ENCODE peak calls at places on chromosomes 11 and 22, in six cellular contexts. S is AG04450, T is MM.1S, Y is fibroblast of mammary gland, P is sigmoid colon, A is pancreas. G is an unnamed sample.

GRCh38 chr22:47591709-47592108 is 829.3 kb downstream of the TBC1D22A start:
- DNase-seq in Y (no peak), S (no peak), T (no peak), P (peak; percentile 24), A (no peak), G (no peak)

GRCh38 chr11:47257178-47257517 is 648 bp upstream of the NR1H3 start:
- DNase-seq in Y (no peak), T (no peak), P (no peak), S (no peak), A (no peak), G (no peak)

GRCh38 chr11:27392278-27392677 is 29.3 kb upstream of the CCDC34 start:
- DNase-seq in Y (no peak), A (no peak), S (no peak), P (no peak), T (no peak), G (no peak)

GRCh38 chr22:46902436-46902835 is 140.0 kb downstream of the TBC1D22A start:
- DNase-seq in P (no peak), S (no peak), A (no peak), Y (no peak), T (no peak), G (no peak)

GRCh38 chr11:70205049-70205725 is 2.1 kb downstream of the FADD start:
- DNase-seq in A (no peak), Y (peak; percentile 40), T (no peak), P (no peak), S (no peak), G (peak; percentile 35)

GRCh38 chr11:16088774-16089173 is 267.6 kb downstream of the SOX6 start:
- DNase-seq in S (no peak), P (no peak), T (no peak), A (no peak), Y (no peak), G (no peak)

GRCh38 chr11:29606596-29606995 is 410.2 kb downstream of the KCNA4 start:
- DNase-seq in T (no peak), Y (no peak), S (no peak), P (no peak), A (no peak), G (no peak)

GRCh38 chr22:33418483-33418882 is 360.3 kb upstream of the SYN3 start:
- DNase-seq in P (no peak), T (no peak), S (no peak), A (no peak), Y (no peak), G (no peak)

GRCh38 chr22:49906071-49906798 is 12.0 kb downstream of the ALG12 start:
- DNase-seq in S (no peak), Y (no peak), A (no peak), T (no peak), P (peak; percentile 43), G (no peak)

GRCh38 chr11:111698852-111699559 is 67.2 kb downstream of the PPP2R1B start:
- DNase-seq in S (no peak), A (no peak), P (no peak), T (no peak), Y (peak; percentile 91), G (peak; percentile 17)

GRCh38 chr11:128365044-128365443 is 222.3 kb downstream of the ETS1 start:
- DNase-seq in Y (peak; percentile 74), P (no peak), S (peak; percentile 52), T (peak; percentile 29), A (no peak), G (peak; percentile 85)

GRCh38 chr11:113553905-113554304 is 78.7 kb upstream of the DRD2 start:
- DNase-seq in Y (no peak), P (no peak), T (no peak), A (no peak), S (no peak), G (no peak)

GRCh38 chr11:28393348-28393747 is 285.2 kb downstream of the METTL15 start:
- DNase-seq in A (no peak), Y (no peak), T (no peak), S (no peak), P (no peak), G (no peak)

GRCh38 chr22:39988386-39989114 is 6.2 kb upstream of the FAM83F start:
- DNase-seq in P (no peak), Y (no peak), T (no peak), S (no peak), A (no peak), G (no peak)

GRCh38 chr11:123719452-123719851 is 22.0 kb downstream of the ZNF202 start:
- DNase-seq in T (no peak), A (no peak), S (no peak), P (no peak), Y (peak; percentile 57), G (peak; percentile 42)

GRCh38 chr11:84899134-84899533 is 728.0 kb downstream of the DLG2 start:
- DNase-seq in T (no peak), P (no peak), Y (peak; percentile 50), A (no peak), S (no peak), G (no peak)

GRCh38 chr11:84902445-84902844 is 724.7 kb downstream of the DLG2 start:
- DNase-seq in A (no peak), T (no peak), Y (no peak), P (no peak), S (no peak), G (no peak)

GRCh38 chr11:84901986-84902385 is 725.2 kb downstream of the DLG2 start:
- DNase-seq in P (no peak), S (peak; percentile 37), Y (peak; percentile 91), A (no peak), T (no peak), G (peak; percentile 5)

GRCh38 chr11:84894666-84895065 is 732.5 kb downstream of the DLG2 start:
- DNase-seq in Y (no peak), P (no peak), S (no peak), T (no peak), A (no peak), G (no peak)

DNA sequence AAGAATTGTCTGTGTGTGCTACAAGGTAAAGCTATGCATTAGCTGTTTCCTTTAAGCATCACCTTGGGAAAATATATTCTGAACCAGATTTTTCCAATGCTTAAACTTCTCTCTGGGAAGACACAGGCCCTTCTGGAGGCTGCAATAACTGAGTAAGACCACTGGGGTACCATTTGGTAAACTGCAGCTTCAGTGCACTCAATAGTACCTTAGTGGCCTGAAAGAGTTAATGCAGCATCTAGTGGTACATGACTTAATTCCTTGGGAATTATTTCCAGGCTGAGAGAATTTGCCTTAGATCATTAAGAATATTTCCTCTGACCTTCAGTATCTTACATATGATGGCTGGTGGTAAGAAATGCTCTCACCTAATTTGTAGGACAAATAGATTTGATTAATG is 727.4 kb downstream of the DLG2 start:
- DNase-seq in S (no peak), A (no peak), T (no peak), P (no peak), Y (peak; percentile 31), G (no peak)
- TF ChIP-seq CTCF in S (peak; percentile 49), A (no peak), T (no peak), P (no peak), Y (peak; percentile 39), G (no peak)

DNA sequence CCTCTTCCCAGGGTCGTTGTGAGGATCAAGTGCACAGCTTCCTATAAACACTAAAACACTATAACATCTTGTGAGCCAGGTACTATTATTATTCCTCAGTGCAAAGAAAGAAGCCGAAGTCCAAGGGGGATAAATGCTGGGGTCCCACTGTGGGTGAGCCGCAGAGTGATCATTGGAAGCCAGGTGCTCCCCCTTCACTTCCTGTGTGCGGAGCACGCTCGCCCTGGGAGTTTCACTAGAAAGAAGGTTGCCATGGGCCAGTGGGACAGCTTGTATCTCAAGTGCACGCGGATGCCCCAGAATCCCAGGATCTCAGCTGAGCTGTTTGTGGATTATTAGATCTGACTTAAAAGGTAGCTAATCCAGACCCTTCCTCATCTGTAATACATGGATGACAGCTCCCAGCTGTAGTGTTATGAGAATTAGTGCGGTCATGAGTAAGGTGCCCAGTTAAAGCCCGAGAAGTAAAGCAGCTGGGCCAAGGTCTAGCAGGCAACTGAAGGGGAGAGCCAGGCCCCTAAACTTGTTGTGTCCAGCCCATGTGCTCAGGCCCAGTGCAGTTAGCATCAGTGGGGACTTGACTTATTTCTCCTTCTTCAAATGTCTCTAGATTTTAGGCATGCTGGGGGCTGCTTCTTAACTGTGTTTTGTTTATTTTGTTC is 941 bp downstream of the CBY1 start:
- DNase-seq in T (peak; percentile 24), Y (peak; percentile 6), P (no peak), S (no peak), A (peak; percentile 23), G (peak; percentile 7)
- H3K4me3 ChIP-seq in T (peak overlapping the region; percentile 98), Y (peak overlapping the region; percentile 91), P (peak overlapping the region; percentile 78), S (peak overlapping the region; percentile 87), A (peak overlapping the region; percentile 52), G (peak overlapping the region; percentile 93)

GRCh38 chr11:12118940-12119339 is 8.6 kb downstream of the MICAL2 start:
- DNase-seq in Y (no peak), S (no peak), T (no peak), A (no peak), P (peak; percentile 81), G (no peak)
- TF ChIP-seq CTCF in Y (peak; percentile 10), S (peak; percentile 50), T (no peak), A (no peak), P (peak; percentile 12), G (peak; percentile 25)

GRCh38 chr22:44278234-44279058 is 34.3 kb downstream of the SHISAL1 start:
- DNase-seq in P (no peak), A (no peak), T (no peak), Y (no peak), S (no peak), G (no peak)

GRCh38 chr22:44277404-44278135 is 35.2 kb downstream of the SHISAL1 start:
- DNase-seq in Y (no peak), P (no peak), T (no peak), A (no peak), S (no peak), G (no peak)

GRCh38 chr22:44281706-44282637 is 30.8 kb downstream of the SHISAL1 start:
- DNase-seq in S (no peak), A (no peak), T (no peak), Y (no peak), P (no peak), G (no peak)

GRCh38 chr22:44279059-44279340 is 33.8 kb downstream of the SHISAL1 start:
- DNase-seq in S (no peak), P (no peak), A (no peak), T (no peak), Y (no peak), G (no peak)

DNA sequence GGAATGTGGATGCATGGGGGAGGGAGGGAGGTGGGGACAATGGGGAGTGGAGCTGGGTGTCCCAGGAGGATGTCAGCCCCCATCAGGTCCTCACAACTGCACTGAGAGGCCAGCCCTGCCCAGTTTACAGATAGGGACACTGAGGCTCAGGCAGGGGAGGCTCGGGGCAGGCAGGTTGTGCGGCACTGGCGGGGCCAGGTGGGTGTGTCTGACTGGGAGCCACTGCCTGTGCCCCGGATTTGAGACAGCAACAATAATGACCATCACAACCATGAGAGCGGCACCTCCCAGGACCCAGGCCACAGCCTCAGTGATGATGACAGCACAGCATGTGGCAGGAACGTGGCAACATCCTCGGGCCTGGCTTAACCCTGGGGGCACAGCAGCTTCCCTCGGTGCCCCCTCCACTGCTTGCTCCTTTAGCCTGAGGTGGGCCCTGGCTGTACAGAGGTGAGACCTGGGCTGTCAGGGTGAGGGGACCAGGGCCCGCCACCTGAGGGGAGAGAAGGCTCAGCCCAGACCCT is 32.0 kb downstream of the SHISAL1 start:
- DNase-seq in T (no peak), P (no peak), A (no peak), Y (no peak), S (no peak), G (no peak)
- H3K4me3 ChIP-seq in T (no peak overlapping the region), P (no peak overlapping the region), A (no peak overlapping the region), Y (no peak overlapping the region), S (no peak overlapping the region), G (no peak overlapping the region)